ENCODE peak calls at places on chromosomes 3 and 15, in six cellular contexts. R, J, S, E, F and X are unnamed samples.

GRCh38 chr15:68055224-68055705 is 1.1 kb downstream of the PIAS1 start:
- DNase-seq in E (no peak), R (peak; percentile 60), J (peak; percentile 34), F (no peak), S (peak; percentile 51), X (peak; percentile 81)

GRCh38 chr3:31035681-31036080 is 141.2 kb upstream of the GADL1 start:
- DNase-seq in E (no peak), J (peak; percentile 4), R (no peak), F (no peak), S (peak; percentile 50), X (no peak)

GRCh38 chr15:65396283-65396964 is 18.6 kb upstream of the IGDCC3 start:
- DNase-seq in S (no peak), E (no peak), F (no peak), J (peak; percentile 60), R (no peak), X (no peak)

GRCh38 chr3:21944251-21944650 is 193.2 kb upstream of the ZNF385D start:
- DNase-seq in R (no peak), J (no peak), E (no peak), F (no peak), S (peak; percentile 27), X (no peak)

GRCh38 chr3:154718058-154718457 is 288.1 kb upstream of the GPR149 start:
- DNase-seq in J (no peak), F (no peak), R (no peak), E (no peak), S (no peak), X (no peak)

GRCh38 chr3:113832477-113833164 is 6.0 kb upstream of the GRAMD1C start:
- DNase-seq in S (no peak), E (no peak), R (no peak), F (no peak), J (no peak), X (no peak)

GRCh38 chr3:50671331-50671730 is 3.4 kb upstream of the DOCK3 start:
- DNase-seq in R (peak; percentile 52), E (no peak), S (peak; percentile 83), F (no peak), J (no peak), X (no peak)

GRCh38 chr3:86381247-86381646 is 609.7 kb downstream of the VGLL3 start:
- DNase-seq in F (no peak), J (no peak), S (no peak), R (no peak), E (no peak), X (no peak)

GRCh38 chr15:98968576-98968975 is 39.0 kb downstream of the PGPEP1L start:
- DNase-seq in S (no peak), E (no peak), R (no peak), J (no peak), F (no peak), X (no peak)

GRCh38 chr15:70604671-70605070 is 158.7 kb downstream of the UACA start:
- DNase-seq in S (no peak), E (no peak), J (no peak), F (peak; percentile 41), R (no peak), X (no peak)

GRCh38 chr15:65918936-65919335 is 49.6 kb downstream of the RAB11A start:
- DNase-seq in F (no peak), R (no peak), E (no peak), S (no peak), J (no peak), X (no peak)

GRCh38 chr3:185813691-185814215 is 11.1 kb downstream of the IGF2BP2 start:
- DNase-seq in E (no peak), F (no peak), S (peak; percentile 73), J (no peak), R (no peak), X (no peak)

GRCh38 chr3:25432191-25432720 is 4.2 kb downstream of the RARB start:
- DNase-seq in J (no peak), S (no peak), E (no peak), F (no peak), R (no peak), X (no peak)

GRCh38 chr3:13827256-13827655 is 52.6 kb downstream of the WNT7A start:
- DNase-seq in E (no peak), F (no peak), R (no peak), J (no peak), S (no peak), X (no peak)

GRCh38 chr3:108283006-108283405 is 13.3 kb upstream of the HHLA2 start:
- DNase-seq in J (no peak), S (no peak), R (no peak), E (no peak), F (no peak), X (no peak)

GRCh38 chr3:13357074-13357473 is 63.0 kb downstream of the NUP210 start:
- DNase-seq in S (no peak), J (no peak), E (no peak), F (no peak), R (no peak), X (no peak)

GRCh38 chr3:44506961-44507360 is 29.5 kb upstream of the ZNF445 start:
- DNase-seq in R (no peak), F (no peak), J (no peak), S (no peak), E (no peak), X (no peak)

GRCh38 chr15:101135532-101136166 is 116.2 kb downstream of the CHSY1 start:
- DNase-seq in J (no peak), E (no peak), R (no peak), S (no peak), F (no peak), X (no peak)

GRCh38 chr3:176906046-176906905 is 291.0 kb downstream of the TBL1XR1 start:
- DNase-seq in E (no peak), F (peak; percentile 25), R (no peak), J (peak; percentile 6), S (peak; percentile 52), X (no peak)

GRCh38 chr3:134471521-134472193 is 14.1 kb downstream of the ANAPC13 start:
- DNase-seq in E (no peak), R (no peak), F (no peak), J (no peak), S (peak; percentile 56), X (no peak)

GRCh38 chr3:123119802-123120201 is 53.0 kb downstream of the PDIA5 start:
- DNase-seq in J (no peak), E (no peak), F (no peak), S (no peak), R (no peak), X (no peak)

GRCh38 chr3:55158345-55158744 is 230.5 kb upstream of the LRTM1 start:
- DNase-seq in F (no peak), J (no peak), E (no peak), S (no peak), R (no peak), X (no peak)

GRCh38 chr3:59890637-59891036 is 840.8 kb upstream of the CFAP20DC start:
- DNase-seq in J (no peak), S (no peak), R (no peak), F (no peak), E (no peak), X (no peak)

GRCh38 chr3:44950273-44950672 is 25.7 kb downstream of the ZDHHC3 start:
- DNase-seq in S (no peak), R (no peak), F (no peak), E (no peak), J (no peak), X (no peak)

GRCh38 chr3:5212625-5213573 is 25.4 kb downstream of the EDEM1 start:
- DNase-seq in R (no peak), F (no peak), E (no peak), J (no peak), S (no peak), X (no peak)

GRCh38 chr15:81273855-81274254 is 50.1 kb downstream of the STARD5 start:
- DNase-seq in J (no peak), R (no peak), F (no peak), S (no peak), E (no peak), X (no peak)

GRCh38 chr15:95840004-95840403 is 490.5 kb upstream of the NR2F2 start:
- DNase-seq in J (no peak), R (no peak), E (peak; percentile 57), F (peak; percentile 58), S (peak; percentile 68), X (no peak)

GRCh38 chr15:65373163-65373651 is 4.6 kb downstream of the IGDCC3 start:
- DNase-seq in E (no peak), S (no peak), R (no peak), F (no peak), J (no peak), X (no peak)

GRCh38 chr3:149506540-149506939 is 32.0 kb downstream of the TM4SF4 start:
- DNase-seq in J (no peak), E (no peak), S (peak; percentile 29), F (no peak), R (no peak), X (no peak)

GRCh38 chr15:75199347-75199976 is 2.2 kb upstream of the C15orf39 start:
- DNase-seq in R (no peak), J (no peak), E (no peak), F (no peak), S (no peak), X (no peak)

DNA sequence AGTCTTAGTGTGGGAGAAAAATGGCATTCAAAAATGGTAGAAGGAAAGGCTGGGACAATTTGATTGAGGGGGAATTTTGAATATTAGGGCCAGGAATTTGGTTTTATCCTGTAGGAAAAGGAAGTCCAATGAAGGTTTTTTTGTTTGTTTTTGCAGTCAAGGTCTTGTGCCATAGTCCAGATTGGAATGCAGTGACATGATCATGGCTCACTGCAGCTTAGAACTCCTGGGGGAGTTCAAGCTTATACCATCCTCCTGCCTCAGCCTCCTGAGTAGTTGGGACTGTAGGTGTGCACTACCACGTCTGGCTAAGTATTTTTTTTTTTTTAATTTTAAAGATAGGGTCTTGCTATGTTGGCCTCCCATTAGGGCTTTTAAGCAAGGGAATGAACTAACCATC is 2.6 kb upstream of the SLC6A11 start:
- DNase-seq in F (no peak), J (no peak), E (no peak), R (no peak), S (no peak), X (no peak)
- H3K27me3 ChIP-seq in F (no peaks in the 10 kb centered on the region), J (no peaks in the 10 kb centered on the region), E (no peaks in the 10 kb centered on the region), R (no peaks in the 10 kb centered on the region), S (peaks cover 25% of the 10 kb centered on the region), X (peaks cover 3% of the 10 kb centered on the region)

DNA sequence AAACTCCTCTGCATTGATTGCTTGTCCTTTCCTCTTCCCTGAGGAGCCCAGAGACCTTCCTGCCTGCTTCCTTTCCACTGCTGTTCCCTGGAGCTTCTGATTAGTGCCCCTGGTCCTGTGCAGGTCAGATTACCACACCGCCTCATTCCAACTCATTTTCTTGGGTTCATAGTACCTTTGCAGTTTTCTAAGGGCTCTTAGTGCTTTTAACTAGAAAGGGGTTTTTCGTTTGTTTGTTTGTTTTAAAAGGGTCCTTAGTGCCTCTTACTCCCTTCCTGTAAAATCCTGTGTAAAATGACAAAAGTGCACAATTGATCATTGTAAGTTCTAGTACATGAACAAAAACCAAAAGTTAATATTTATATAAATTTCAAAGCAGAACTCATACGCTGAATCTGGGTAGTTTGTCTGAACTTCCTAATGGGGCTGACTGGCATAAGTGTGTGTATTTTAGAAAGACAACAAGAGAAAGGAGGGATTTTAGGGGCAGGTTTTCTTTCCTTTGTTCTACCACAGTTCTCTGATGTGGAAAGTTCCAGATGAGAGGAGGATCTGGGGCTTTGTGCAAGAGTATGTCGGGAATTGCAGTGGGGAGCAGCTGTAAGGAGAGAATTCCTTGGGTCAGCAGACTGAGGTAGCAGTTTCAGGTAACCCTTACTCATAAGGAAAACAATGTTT is 30.6 kb downstream of the SNRK start:
- DNase-seq in F (no peak), R (no peak), J (no peak), E (no peak), S (no peak), X (no peak)
- H3K4me3 ChIP-seq in F (no peak overlapping the region), R (no peak overlapping the region), J (no peak overlapping the region), E (no peak overlapping the region), S (no peak overlapping the region), X (no peak overlapping the region)

GRCh38 chr15:84862214-84862975 is 22.1 kb upstream of the SLC28A1 start:
- DNase-seq in J (no peak), S (no peak), F (no peak), R (no peak), E (no peak), X (no peak)
- H3K27me3 ChIP-seq in J (no peaks in the 10 kb centered on the region), S (no peaks in the 10 kb centered on the region), F (no peaks in the 10 kb centered on the region), R (no peaks in the 10 kb centered on the region), E (no peaks in the 10 kb centered on the region), X (no peaks in the 10 kb centered on the region)

GRCh38 chr3:172332256-172333041 is 115.8 kb downstream of the GHSR start:
- DNase-seq in R (peak; percentile 80), E (peak; percentile 51), F (peak; percentile 75), S (peak; percentile 56), J (peak; percentile 66), X (peak; percentile 57)
- H3K4me3 ChIP-seq in R (no peak overlapping the region), E (no peak overlapping the region), F (no peak overlapping the region), S (no peak overlapping the region), J (no peak overlapping the region), X (no peak overlapping the region)